ENCODE peak calls at places on chromosome 1, in eight cellular contexts. E, N, Q, V, Y, A, H and D are unnamed samples.

GRCh38 chr1:156376146-156376545 is 7.1 kb downstream of the RHBG start:
- DNase-seq in E (no peak), N (peak), Q (no peak), V (no peak), Y (no peak), A (no peak), H (no peak), D (no peak)

GRCh38 chr1:38026592-38027200 is 14.2 kb downstream of the UTP11 start:
- DNase-seq in E (peak), N (peak), Q (peak), V (no peak), Y (peak), A (peak), H (peak), D (no peak)

GRCh38 chr1:218659911-218660677 is 315.0 kb downstream of the TGFB2 start:
- DNase-seq in E (peak), N (no peak), Q (no peak), V (no peak), Y (no peak), A (no peak), H (no peak), D (no peak)

GRCh38 chr1:35725591-35725990 is 6.9 kb upstream of the C1orf216 start:
- DNase-seq in E (peak), N (peak), Q (no peak), V (no peak), Y (no peak), A (no peak), H (no peak), D (no peak)

GRCh38 chr1:110898734-110899457 is 25.9 kb downstream of the CD53 start:
- DNase-seq in E (no peak), N (no peak), Q (no peak), V (no peak), Y (no peak), A (no peak), H (no peak), D (no peak)

GRCh38 chr1:163706915-163707314 is 385.2 kb downstream of the NUF2 start:
- DNase-seq in E (no peak), N (no peak), Q (no peak), V (no peak), Y (no peak), A (no peak), H (no peak), D (no peak)

GRCh38 chr1:116573388-116574100 is 2.7 kb upstream of the CD58 start:
- DNase-seq in E (no peak), N (no peak), Q (no peak), V (no peak), Y (no peak), A (no peak), H (no peak), D (no peak)

GRCh38 chr1:246300653-246301549 is 206.2 kb downstream of the SMYD3 start:
- DNase-seq in E (no peak), N (no peak), Q (no peak), V (no peak), Y (no peak), A (no peak), H (no peak), D (no peak)

GRCh38 chr1:219847215-219847855 is 81.0 kb downstream of the SLC30A10 start:
- DNase-seq in E (no peak), N (no peak), Q (peak), V (no peak), Y (no peak), A (no peak), H (no peak), D (no peak)

GRCh38 chr1:118992868-118993711 is 4.9 kb upstream of the TBX15 start:
- DNase-seq in E (peak), N (no peak), Q (no peak), V (no peak), Y (no peak), A (no peak), H (no peak), D (no peak)

GRCh38 chr1:192994141-192994540 is 65.0 kb downstream of the UCHL5 start:
- DNase-seq in E (no peak), N (no peak), Q (no peak), V (no peak), Y (no peak), A (no peak), H (no peak), D (no peak)

GRCh38 chr1:41238311-41239094 is 3.6 kb downstream of the SCMH1 start:
- DNase-seq in E (no peak), N (peak), Q (no peak), V (no peak), Y (peak), A (no peak), H (no peak), D (no peak)

DNA sequence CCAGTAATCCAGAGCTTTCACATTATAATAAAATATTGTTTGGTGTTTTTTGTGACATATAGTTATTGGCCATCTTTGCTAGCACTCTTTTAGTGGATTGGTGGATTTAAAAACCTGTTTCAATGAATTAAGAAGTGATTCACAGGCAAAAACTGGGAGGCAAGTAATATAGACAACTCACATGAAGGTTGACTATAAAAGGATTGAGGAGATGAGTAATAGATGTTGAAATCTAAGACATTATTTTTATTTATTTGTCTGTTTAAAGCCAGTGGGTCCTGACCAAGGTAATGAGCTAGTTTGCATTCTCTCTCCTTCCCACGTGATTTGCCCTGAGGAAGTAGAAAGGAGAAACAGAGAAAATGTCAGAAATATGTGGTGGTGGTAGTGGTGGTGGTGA is 351.4 kb upstream of the ZP4 start:
- DNase-seq in E (no peak), N (no peak), Q (no peak), V (no peak), Y (no peak), A (no peak), H (no peak), D (no peak)
- H3K4me3 ChIP-seq in E (no peak), N (no peak), Q (no peak), V (no peak), Y (no peak), A (no peak), H (no peak), D (no peak)

DNA sequence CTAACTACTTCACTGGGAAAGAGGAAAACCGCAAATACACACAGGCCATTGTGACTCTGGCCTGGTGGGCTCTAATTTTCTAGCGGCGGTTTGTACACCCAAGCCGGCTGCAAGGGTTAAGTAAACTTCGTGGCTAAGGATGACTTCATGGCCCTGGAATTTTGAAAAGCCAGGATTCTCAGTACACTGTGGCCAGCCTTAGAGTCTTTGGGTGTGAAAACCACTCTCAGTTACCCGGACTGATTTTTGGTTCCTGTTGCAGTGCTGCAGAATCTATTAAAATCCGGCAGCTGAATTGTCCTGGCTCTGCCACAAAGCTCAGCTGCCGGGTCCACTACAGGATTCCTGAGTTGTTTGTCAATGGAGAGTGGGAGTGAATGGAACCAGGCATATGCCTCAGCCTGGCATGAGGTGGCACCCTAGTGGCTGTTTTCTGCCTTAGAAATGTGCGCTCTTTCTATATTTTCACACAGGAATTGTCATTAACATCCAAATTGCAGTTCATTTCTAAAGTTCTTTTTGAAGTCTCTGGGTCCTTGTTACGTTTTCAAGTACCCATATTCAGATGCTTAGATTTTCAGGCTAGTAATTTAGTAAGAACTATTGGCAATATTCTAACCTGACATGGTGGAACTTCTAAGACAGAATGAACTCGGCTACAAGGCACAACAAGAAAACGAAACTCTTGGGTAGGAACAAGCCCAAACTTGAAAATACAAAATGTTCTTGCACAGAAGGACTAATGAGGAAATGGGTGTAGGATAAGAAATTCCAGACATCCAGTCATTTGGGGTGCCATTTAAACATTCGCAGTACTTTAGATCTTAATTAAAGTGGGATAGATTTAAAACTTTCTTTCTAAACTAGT is 255.9 kb downstream of the NFIA start:
- DNase-seq in E (peak), N (peak), Q (peak), V (peak), Y (peak), A (peak), H (peak), D (peak)
- TF ChIP-seq CTCF in E (peak), N (peak), Q (peak), V (peak), Y (peak), A (peak), H (peak), D (peak)

GRCh38 chr1:201826830-201827229 is 2.1 kb upstream of the IPO9 start:
- DNase-seq in E (peak), N (peak), Q (no peak), V (no peak), Y (no peak), A (no peak), H (no peak), D (no peak)

GRCh38 chr1:201825245-201825644 is 3.7 kb upstream of the IPO9 start:
- DNase-seq in E (no peak), N (no peak), Q (no peak), V (no peak), Y (no peak), A (no peak), H (no peak), D (no peak)

GRCh38 chr1:201828820-201829774 is at the start of gene IPO9:
- DNase-seq in E (peak), N (peak), Q (peak), V (peak), Y (peak), A (peak), H (peak), D (peak)

GRCh38 chr1:201828451-201828819 is 522 bp upstream of the IPO9 start:
- DNase-seq in E (no peak), N (no peak), Q (no peak), V (no peak), Y (no peak), A (no peak), H (no peak), D (no peak)

DNA sequence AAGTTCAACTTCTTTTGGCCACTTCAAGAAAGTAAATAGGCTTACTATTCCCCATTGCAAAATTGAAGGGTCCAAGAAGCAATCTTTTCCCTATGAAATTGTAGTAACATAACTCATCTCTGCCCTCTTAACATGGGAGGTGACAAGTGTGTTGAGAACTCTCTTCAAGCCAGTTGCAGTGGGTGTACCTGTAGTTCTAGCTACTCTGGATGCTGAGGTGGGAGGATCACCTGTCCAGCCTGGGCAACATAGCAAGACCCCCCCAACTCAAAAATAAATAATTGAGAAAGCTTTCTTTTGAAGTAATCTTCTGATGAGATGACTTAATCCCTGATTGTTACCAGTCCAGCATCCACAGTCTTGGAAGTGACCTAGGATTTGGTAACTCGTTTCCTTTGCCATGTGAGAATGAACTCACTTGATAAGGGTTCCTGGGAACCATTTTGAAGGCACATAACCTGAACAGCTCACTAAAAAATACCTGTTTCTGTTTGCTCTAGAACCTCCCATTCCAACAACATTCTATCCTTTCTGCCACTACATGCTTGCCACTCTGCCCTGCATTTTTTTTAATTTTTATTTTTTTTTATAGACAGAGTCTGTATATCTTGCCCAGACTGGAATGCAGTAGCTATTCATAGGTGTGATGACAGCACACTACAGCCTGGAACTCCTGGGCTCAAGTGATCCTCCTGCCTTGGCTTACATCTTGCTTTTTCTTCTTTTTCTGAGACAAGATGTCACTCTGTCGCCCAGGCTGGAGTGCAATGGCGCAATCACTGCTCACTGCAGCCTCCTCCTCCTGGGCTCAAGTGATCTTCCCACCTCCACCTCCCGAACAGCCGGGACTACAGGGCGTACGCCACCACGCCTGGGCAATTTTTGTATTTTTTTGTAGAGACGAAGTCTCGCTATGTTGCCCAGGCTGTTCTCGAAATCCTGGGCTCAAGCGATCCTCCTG is 1.4 kb upstream of the IPO9 start:
- DNase-seq in E (no peak), N (no peak), Q (no peak), V (no peak), Y (no peak), A (no peak), H (no peak), D (no peak)
- H3K4me3 ChIP-seq in E (no peak), N (no peak), Q (no peak), V (no peak), Y (no peak), A (no peak), H (no peak), D (no peak)

DNA sequence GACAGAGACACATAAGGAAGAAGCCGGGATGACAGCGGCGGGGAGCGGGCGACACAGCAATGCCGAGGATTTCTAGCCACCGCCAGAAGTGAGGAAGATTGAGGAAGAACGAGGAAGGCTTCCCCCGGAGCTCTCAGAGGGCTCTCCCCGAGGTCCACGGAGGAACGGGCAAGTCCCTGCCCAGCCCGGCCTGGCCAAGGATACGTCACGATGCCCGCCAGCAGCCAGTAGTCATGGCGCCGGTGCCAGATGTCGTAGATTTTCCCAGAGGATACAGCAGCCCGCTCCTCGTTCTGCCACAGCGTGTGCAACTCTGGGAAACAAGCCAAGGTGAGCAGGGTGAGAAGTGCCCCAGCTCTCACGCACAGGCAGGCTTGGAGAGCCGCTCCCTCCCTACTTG is 65.9 kb downstream of the KCNAB2 start:
- DNase-seq in E (no peak), N (no peak), Q (no peak), V (no peak), Y (no peak), A (no peak), H (peak), D (no peak)
- TF ChIP-seq CTCF in E (no peak), N (no peak), Q (no peak), V (no peak), Y (no peak), A (no peak), H (no peak), D (no peak)

GRCh38 chr1:206512521-206513180 is 5.3 kb downstream of the RASSF5 start:
- DNase-seq in E (no peak), N (no peak), Q (no peak), V (peak), Y (no peak), A (no peak), H (peak), D (no peak)
- H3K4me3 ChIP-seq in E (no peak), N (no peak), Q (no peak), V (no peak), Y (no peak), A (no peak), H (no peak), D (no peak)

GRCh38 chr1:14808768-14809167 is 210.3 kb downstream of the KAZN start:
- DNase-seq in E (no peak), N (no peak), Q (no peak), V (no peak), Y (no peak), A (no peak), H (no peak), D (no peak)

GRCh38 chr1:14800500-14801069 is 202.1 kb downstream of the KAZN start:
- DNase-seq in E (no peak), N (no peak), Q (no peak), V (no peak), Y (no peak), A (no peak), H (no peak), D (no peak)

GRCh38 chr1:14806772-14807171 is 208.3 kb downstream of the KAZN start:
- DNase-seq in E (no peak), N (no peak), Q (no peak), V (no peak), Y (no peak), A (no peak), H (no peak), D (no peak)

GRCh38 chr1:14803002-14803789 is 204.7 kb downstream of the KAZN start:
- DNase-seq in E (no peak), N (no peak), Q (no peak), V (no peak), Y (no peak), A (no peak), H (no peak), D (no peak)

GRCh38 chr1:14804626-14805025 is 206.1 kb downstream of the KAZN start:
- DNase-seq in E (peak), N (no peak), Q (no peak), V (no peak), Y (peak), A (no peak), H (no peak), D (no peak)
- TF ChIP-seq CTCF in E (peak), N (no peak), Q (no peak), V (no peak), Y (no peak), A (no peak), H (no peak), D (peak)